ENCODE peak calls at places on chromosomes 1 and 21, in ten cellular contexts. J, N, F, E, I, T, K, Q, P and G are unnamed samples.

GRCh38 chr21:32364387-32364786 is 28.4 kb downstream of the URB1 start:
- DNase-seq in N (peak; percentile 42), K (peak; percentile 56), P (no peak), T (no peak), J (no peak), Q (no peak), F (peak; percentile 9), E (no peak), I (no peak), G (no peak)

GRCh38 chr1:206513312-206514111 is 6.2 kb downstream of the RASSF5 start:
- DNase-seq in J (no peak), N (peak; percentile 72), Q (no peak), F (peak; percentile 93), K (no peak), T (no peak), P (peak; percentile 61), E (no peak), I (peak; percentile 76), G (peak; percentile 98)

GRCh38 chr1:117630423-117630998 is 24.7 kb downstream of the TENT5C start:
- DNase-seq in N (no peak), P (no peak), J (peak; percentile 49), E (no peak), Q (no peak), T (no peak), F (no peak), K (no peak), I (no peak), G (no peak)

GRCh38 chr1:66231162-66232077 is 302.5 kb upstream of the SGIP1 start:
- DNase-seq in P (no peak), F (peak; percentile 27), E (peak; percentile 37), J (no peak), T (peak; percentile 56), K (no peak), Q (no peak), N (no peak), I (no peak), G (peak; percentile 5)

GRCh38 chr1:8764301-8764937 is 53.0 kb downstream of the RERE start:
- DNase-seq in T (peak; percentile 33), K (no peak), Q (no peak), F (no peak), I (no peak), P (no peak), E (no peak), N (no peak), J (no peak), G (no peak)

GRCh38 chr1:71296551-71296950 is 215.7 kb upstream of the ZRANB2 start:
- DNase-seq in P (no peak), E (no peak), Q (no peak), F (peak; percentile 12), T (no peak), K (no peak), J (no peak), N (no peak), I (no peak), G (no peak)

GRCh38 chr1:4986266-4986665 is 331.9 kb downstream of the AJAP1 start:
- DNase-seq in Q (no peak), T (no peak), N (no peak), P (no peak), F (no peak), I (no peak), K (no peak), E (no peak), J (no peak), G (no peak)

GRCh38 chr1:66576645-66577044 is 42.7 kb downstream of the SGIP1 start:
- DNase-seq in K (no peak), Q (no peak), T (peak; percentile 69), E (no peak), J (peak; percentile 28), I (peak; percentile 19), F (peak; percentile 31), N (peak; percentile 80), P (no peak), G (no peak)

GRCh38 chr1:211381481-211382181 is 55.0 kb downstream of the TRAF5 start:
- DNase-seq in K (no peak), Q (no peak), F (no peak), E (no peak), T (no peak), P (no peak), N (no peak), J (no peak), I (no peak), G (no peak)

GRCh38 chr1:179079113-179079761 is 2.6 kb upstream of the TOR3A start:
- DNase-seq in N (peak; percentile 78), J (peak; percentile 83), F (peak; percentile 85), K (no peak), E (peak; percentile 66), Q (peak; percentile 89), P (peak; percentile 66), I (peak; percentile 72), T (peak; percentile 86), G (peak; percentile 54)

GRCh38 chr1:25821630-25822091 is 1.9 kb downstream of the MTFR1L start:
- DNase-seq in F (peak; percentile 41), N (peak; percentile 82), T (no peak), K (no peak), J (no peak), I (peak; percentile 39), E (no peak), Q (no peak), P (no peak), G (no peak)

GRCh38 chr1:63643926-63644325 is 50.7 kb downstream of the PGM1 start:
- DNase-seq in T (no peak), P (no peak), F (no peak), Q (no peak), N (no peak), E (no peak), I (no peak), K (no peak), J (peak; percentile 87), G (no peak)

GRCh38 chr1:228478912-228479665 is 8.1 kb upstream of the RNF187 start:
- DNase-seq in Q (peak; percentile 77), P (no peak), I (no peak), F (no peak), E (no peak), K (no peak), N (no peak), J (no peak), T (no peak), G (no peak)

DNA sequence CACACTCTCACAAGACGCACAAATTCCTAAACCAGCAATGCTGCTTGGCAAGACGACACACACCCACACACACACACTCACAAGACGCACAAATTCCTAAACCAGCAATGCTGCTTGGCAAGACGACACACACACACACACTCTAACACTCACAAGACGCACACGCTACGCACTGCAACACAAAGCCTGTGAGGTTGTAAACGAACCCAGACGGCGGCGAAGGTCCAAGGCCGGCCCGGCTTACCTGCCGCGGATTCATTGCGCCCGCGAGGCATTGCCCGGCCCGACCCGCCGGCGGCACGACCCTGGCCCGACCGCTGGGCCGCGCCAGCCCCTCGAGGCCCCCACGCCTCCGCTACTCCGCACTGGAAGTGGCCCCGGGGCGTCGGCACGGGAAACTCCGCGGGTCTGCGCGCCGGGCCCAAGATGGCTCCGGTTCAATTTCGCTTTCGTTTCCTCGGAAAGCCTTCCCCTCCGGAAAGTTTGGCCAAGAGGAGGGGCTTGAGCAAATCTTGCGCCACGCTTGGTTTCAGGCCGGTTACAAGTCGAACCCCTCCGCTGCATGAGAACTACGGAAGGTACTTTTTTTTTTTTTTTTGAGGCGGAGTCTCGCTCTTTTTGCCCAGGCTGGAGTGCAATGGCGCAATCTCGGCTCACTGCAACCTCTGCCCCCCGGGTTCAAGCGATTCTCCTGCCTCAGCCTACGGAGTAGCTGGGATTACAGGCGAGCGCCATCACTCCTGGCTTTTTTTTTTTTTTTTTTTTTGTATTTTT is at the start of gene ADAR:
- DNase-seq in I (peak; percentile 95), Q (peak; percentile 90), T (peak; percentile 98), E (peak; percentile 70), K (peak; percentile 89), P (peak; percentile 96), F (peak; percentile 99), N (peak; percentile 94), J (peak; percentile 81), G (peak; percentile 85)
- TF ChIP-seq CTCF in I (no peak), Q (no peak), T (no peak), E (no peak), K (no peak), P (no peak), F (no peak), N (no peak), J (no peak), G (no peak)

DNA sequence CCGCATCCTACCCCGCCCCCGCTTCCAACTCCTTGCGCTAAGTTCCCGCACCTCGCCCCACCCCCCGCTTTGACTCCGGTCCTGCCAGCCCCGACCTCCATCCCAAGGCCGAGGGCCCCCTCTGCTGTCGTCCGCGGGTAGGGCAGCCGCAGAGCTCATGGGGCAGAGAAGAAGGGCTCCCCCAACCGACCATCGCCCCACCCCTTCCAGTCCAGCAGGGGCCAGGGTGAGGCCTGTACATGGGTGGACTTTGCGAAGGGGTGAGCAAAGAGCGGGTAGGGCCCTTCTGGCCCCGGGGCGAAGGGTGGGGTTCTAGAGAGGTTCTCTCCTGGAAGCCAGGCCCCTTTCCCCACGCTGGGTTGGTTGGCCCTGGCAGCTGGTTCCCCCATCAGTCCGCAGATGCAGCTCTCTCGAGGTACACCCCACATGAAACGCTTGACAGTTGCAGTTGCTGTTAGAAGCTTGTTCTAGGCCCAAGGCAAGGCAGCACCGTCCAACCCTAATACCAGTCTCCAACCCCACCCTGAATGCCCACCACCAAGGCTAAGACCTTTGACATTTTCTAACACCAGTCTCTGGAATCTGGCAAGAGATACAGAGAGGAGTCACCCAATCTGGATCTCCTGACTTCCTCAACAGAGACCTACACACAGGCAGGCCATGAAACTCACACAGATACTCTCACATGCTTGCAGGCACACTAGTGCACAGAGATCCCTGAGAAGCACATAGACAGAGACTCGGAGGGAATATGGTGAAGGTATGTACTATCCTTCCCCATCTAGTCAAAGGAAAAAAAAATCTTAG is 25.3 kb upstream of the ADGRB2 start:
- DNase-seq in N (peak; percentile 97), F (peak; percentile 89), T (peak; percentile 93), K (peak; percentile 95), P (peak; percentile 80), E (peak; percentile 94), Q (peak; percentile 97), I (peak; percentile 98), J (peak; percentile 93), G (peak; percentile 94)
- H3K27ac ChIP-seq in N (peak overlapping the region; percentile 74), F (peak overlapping the region; percentile 94), T (peak overlapping the region; percentile 18), K (peak overlapping the region; percentile 97), P (peak overlapping the region; percentile 81), E (peak overlapping the region; percentile 95), Q (no peak overlapping the region), I (peak overlapping the region; percentile 11), J (no peak overlapping the region), G (peak overlapping the region; percentile 85)

GRCh38 chr1:16236091-16236494 is 890 bp downstream of the CPLANE2 start:
- DNase-seq in F (no peak), I (no peak), K (no peak), Q (peak; percentile 66), T (peak; percentile 68), P (no peak), N (peak; percentile 51), E (peak; percentile 81), J (no peak), G (peak; percentile 58)
- TF ChIP-seq CTCF in F (peak; percentile 20), I (no peak), K (peak; percentile 33), Q (peak; percentile 32), T (peak; percentile 28), P (peak; percentile 18), N (no peak), E (peak; percentile 5), J (no peak), G (no peak)

DNA sequence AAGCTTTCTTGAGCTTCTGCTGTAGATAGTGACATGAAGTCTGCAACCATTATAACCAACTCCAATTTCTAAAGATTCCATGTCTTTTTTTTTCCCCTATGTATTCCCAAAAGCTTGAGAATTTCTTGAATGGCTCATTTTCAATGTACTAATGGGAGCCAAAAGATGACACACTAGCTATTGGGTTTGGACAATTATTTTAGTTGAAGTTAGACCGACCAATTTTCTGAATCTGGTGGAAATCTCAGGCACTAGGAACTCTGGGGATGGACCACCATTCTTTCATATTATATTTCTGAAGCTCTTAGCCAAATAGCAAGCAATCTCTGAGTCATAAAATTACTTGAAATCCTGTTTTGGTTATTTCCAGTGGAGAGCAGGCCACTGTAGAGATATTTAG is 617.4 kb upstream of the ADAMTS5 start:
- DNase-seq in J (no peak), N (no peak), P (no peak), T (no peak), F (no peak), Q (no peak), E (no peak), K (no peak), I (no peak), G (no peak)
- H3K27ac ChIP-seq in J (no peak overlapping the region), N (no peak overlapping the region), P (no peak overlapping the region), T (no peak overlapping the region), F (no peak overlapping the region), Q (no peak overlapping the region), E (no peak overlapping the region), K (no peak overlapping the region), I (no peak overlapping the region), G (no peak overlapping the region)